ENCODE peak calls at places on chromosomes 7 and 10, in five cellular contexts. I is activated CD8-positive, alpha-beta memory T cell treated with anti-CD3 and anti-CD28 coated beads for 48 hours; R is NCI-H69; L is C1 segment of cervical spinal cord; M is nucleus accumbens. Z is an unnamed sample.

GRCh38 chr7:52682993-52683392 is 352.4 kb upstream of the POM121L12 start:
- DNase-seq in I (no peak), R (no peak), L (no peak), M (no peak), Z (no peak)

GRCh38 chr7:79308176-79308575 is 145.3 kb downstream of the MAGI2 start:
- DNase-seq in I (no peak), R (peak), L (no peak), M (no peak), Z (no peak)

GRCh38 chr7:13179011-13179574 is 491.7 kb downstream of the ARL4A start:
- DNase-seq in I (no peak), R (peak), L (no peak), M (no peak), Z (no peak)

GRCh38 chr7:143882020-143882610 is 19.9 kb downstream of the TCAF1 start:
- DNase-seq in I (no peak), R (peak), L (peak), M (peak), Z (no peak)

GRCh38 chr10:124461642-124462347 is at the start of gene LHPP:
- DNase-seq in I (peak), R (peak), L (peak), M (peak), Z (peak)

GRCh38 chr10:72097448-72098300 is 9.3 kb upstream of the SPOCK2 start:
- DNase-seq in I (no peak), R (peak), L (no peak), M (no peak), Z (no peak)

GRCh38 chr7:157139142-157140117 is 704 bp downstream of the UBE3C start:
- DNase-seq in I (peak), R (peak), L (no peak), M (peak), Z (no peak)

GRCh38 chr7:47636111-47636692 is 54.3 kb upstream of the TNS3 start:
- DNase-seq in I (no peak), R (no peak), L (no peak), M (no peak), Z (no peak)

GRCh38 chr7:156751319-156751718 is 110.7 kb downstream of the RNF32 start:
- DNase-seq in I (no peak), R (peak), L (no peak), M (no peak), Z (no peak)

GRCh38 chr10:16792675-16793074 is 24.5 kb downstream of the RSU1 start:
- DNase-seq in I (no peak), R (no peak), L (no peak), M (no peak), Z (no peak)

GRCh38 chr10:5958077-5958476 is 19.3 kb downstream of the IL15RA start:
- DNase-seq in I (no peak), R (no peak), L (no peak), M (no peak), Z (no peak)

GRCh38 chr10:10773109-10773508 is 244.6 kb upstream of the CELF2 start:
- DNase-seq in I (no peak), R (no peak), L (no peak), M (no peak), Z (no peak)

GRCh38 chr7:159030490-159031134 is 114.1 kb downstream of the VIPR2 start:
- DNase-seq in I (no peak), R (peak), L (no peak), M (no peak), Z (no peak)

GRCh38 chr7:29457565-29457971 is 106.1 kb upstream of the PRR15 start:
- DNase-seq in I (no peak), R (peak), L (peak), M (peak), Z (no peak)

GRCh38 chr10:49647554-49647953 is 31.9 kb upstream of the C10orf53 start:
- DNase-seq in I (no peak), R (no peak), L (no peak), M (no peak), Z (no peak)

GRCh38 chr10:91198781-91199180 is 21.7 kb upstream of the PCGF5 start:
- DNase-seq in I (no peak), R (no peak), L (no peak), M (no peak), Z (no peak)

GRCh38 chr10:101939273-101939635 is 95.7 kb upstream of the KCNIP2 start:
- DNase-seq in I (no peak), R (no peak), L (no peak), M (no peak), Z (no peak)

GRCh38 chr7:105473163-105473562 is 48.9 kb downstream of the PUS7 start:
- DNase-seq in I (no peak), R (no peak), L (no peak), M (no peak), Z (no peak)

GRCh38 chr10:31322647-31323046 is 3.6 kb downstream of the ZEB1 start:
- DNase-seq in I (no peak), R (peak), L (no peak), M (no peak), Z (no peak)